ENCODE peak calls at places on chromosomes 13 and 19, in seven cellular contexts. One of them, this sample, is unnamed.
A peak's percentile ranks its signal among the peaks of the same experiment; 100 is the strongest.

GRCh38 chr13:42384265-42384664 is 112.3 kb downstream of the AKAP11 start:
- DNase-seq in T-helper 9 cell: no peak
- DNase-seq in WTC11: no peak
- DNase-seq in T-helper 2 cell: no peak
- DNase-seq in A673: no peak
- DNase-seq in tibial nerve: no peak
- DNase-seq in stimulated activated CD8-positive, alpha-beta memory T cell treated with anti-CD3 and anti-CD28 coated beads, Interleukin-4, amount 100 ng/mL, for 1 hour: no peak
- DNase-seq in this sample: no peak

GRCh38 chr13:108769213-108770070 is 140.0 kb downstream of the MYO16 start:
- DNase-seq in T-helper 9 cell: no peak
- DNase-seq in WTC11: no peak
- DNase-seq in T-helper 2 cell: peak; percentile 67
- DNase-seq in A673: no peak
- DNase-seq in tibial nerve: no peak
- DNase-seq in stimulated activated CD8-positive, alpha-beta memory T cell treated with anti-CD3 and anti-CD28 coated beads, Interleukin-4, amount 100 ng/mL, for 1 hour: no peak
- DNase-seq in this sample: no peak

GRCh38 chr13:75541287-75541686 is 3.6 kb upstream of the COMMD6 start:
- DNase-seq in T-helper 9 cell: no peak
- DNase-seq in WTC11: no peak
- DNase-seq in T-helper 2 cell: no peak
- DNase-seq in A673: no peak
- DNase-seq in tibial nerve: no peak
- DNase-seq in stimulated activated CD8-positive, alpha-beta memory T cell treated with anti-CD3 and anti-CD28 coated beads, Interleukin-4, amount 100 ng/mL, for 1 hour: no peak
- DNase-seq in this sample: no peak

GRCh38 chr13:27578121-27579030 is 42.0 kb downstream of the LNX2 start:
- DNase-seq in T-helper 9 cell: no peak
- DNase-seq in WTC11: no peak
- DNase-seq in T-helper 2 cell: no peak
- DNase-seq in A673: no peak
- DNase-seq in tibial nerve: no peak
- DNase-seq in stimulated activated CD8-positive, alpha-beta memory T cell treated with anti-CD3 and anti-CD28 coated beads, Interleukin-4, amount 100 ng/mL, for 1 hour: no peak
- DNase-seq in this sample: no peak

GRCh38 chr19:39144487-39145071 is 19.0 kb downstream of the PAK4 start:
- DNase-seq in T-helper 9 cell: no peak
- DNase-seq in WTC11: no peak
- DNase-seq in T-helper 2 cell: no peak
- DNase-seq in A673: no peak
- DNase-seq in tibial nerve: no peak
- DNase-seq in stimulated activated CD8-positive, alpha-beta memory T cell treated with anti-CD3 and anti-CD28 coated beads, Interleukin-4, amount 100 ng/mL, for 1 hour: no peak
- DNase-seq in this sample: no peak

GRCh38 chr13:113840541-113841354 is 23.1 kb downstream of the GAS6 start:
- DNase-seq in T-helper 9 cell: no peak
- DNase-seq in WTC11: no peak
- DNase-seq in T-helper 2 cell: no peak
- DNase-seq in A673: no peak
- DNase-seq in tibial nerve: no peak
- DNase-seq in stimulated activated CD8-positive, alpha-beta memory T cell treated with anti-CD3 and anti-CD28 coated beads, Interleukin-4, amount 100 ng/mL, for 1 hour: no peak
- DNase-seq in this sample: no peak

GRCh38 chr13:105084931-105085330 is 1450.5 kb downstream of the EFNB2 start:
- DNase-seq in T-helper 9 cell: no peak
- DNase-seq in WTC11: no peak
- DNase-seq in T-helper 2 cell: no peak
- DNase-seq in A673: no peak
- DNase-seq in tibial nerve: no peak
- DNase-seq in stimulated activated CD8-positive, alpha-beta memory T cell treated with anti-CD3 and anti-CD28 coated beads, Interleukin-4, amount 100 ng/mL, for 1 hour: no peak
- DNase-seq in this sample: no peak

GRCh38 chr13:65913173-65913572 is 1317.0 kb downstream of the PCDH9 start:
- DNase-seq in T-helper 9 cell: no peak
- DNase-seq in WTC11: no peak
- DNase-seq in T-helper 2 cell: no peak
- DNase-seq in A673: no peak
- DNase-seq in tibial nerve: no peak
- DNase-seq in stimulated activated CD8-positive, alpha-beta memory T cell treated with anti-CD3 and anti-CD28 coated beads, Interleukin-4, amount 100 ng/mL, for 1 hour: no peak
- DNase-seq in this sample: no peak

GRCh38 chr13:44818428-44818827 is 170.8 kb downstream of the NUFIP1 start:
- DNase-seq in T-helper 9 cell: no peak
- DNase-seq in WTC11: no peak
- DNase-seq in T-helper 2 cell: no peak
- DNase-seq in A673: peak; percentile 50
- DNase-seq in tibial nerve: no peak
- DNase-seq in stimulated activated CD8-positive, alpha-beta memory T cell treated with anti-CD3 and anti-CD28 coated beads, Interleukin-4, amount 100 ng/mL, for 1 hour: no peak
- DNase-seq in this sample: no peak

GRCh38 chr13:32409561-32410440 is 18.1 kb downstream of the N4BP2L1 start:
- DNase-seq in T-helper 9 cell: no peak
- DNase-seq in WTC11: peak; percentile 70
- DNase-seq in T-helper 2 cell: no peak
- DNase-seq in A673: no peak
- DNase-seq in tibial nerve: peak; percentile 57
- DNase-seq in stimulated activated CD8-positive, alpha-beta memory T cell treated with anti-CD3 and anti-CD28 coated beads, Interleukin-4, amount 100 ng/mL, for 1 hour: no peak
- DNase-seq in this sample: no peak

GRCh38 chr13:31980842-31981241 is 50.7 kb upstream of the FRY start:
- DNase-seq in T-helper 9 cell: no peak
- DNase-seq in WTC11: no peak
- DNase-seq in T-helper 2 cell: no peak
- DNase-seq in A673: no peak
- DNase-seq in tibial nerve: no peak
- DNase-seq in stimulated activated CD8-positive, alpha-beta memory T cell treated with anti-CD3 and anti-CD28 coated beads, Interleukin-4, amount 100 ng/mL, for 1 hour: no peak
- DNase-seq in this sample: no peak

GRCh38 chr19:46181386-46181774 is 33.3 kb downstream of the IGFL2 start:
- DNase-seq in T-helper 9 cell: no peak
- DNase-seq in WTC11: no peak
- DNase-seq in T-helper 2 cell: no peak
- DNase-seq in A673: peak; percentile 35
- DNase-seq in tibial nerve: no peak
- DNase-seq in stimulated activated CD8-positive, alpha-beta memory T cell treated with anti-CD3 and anti-CD28 coated beads, Interleukin-4, amount 100 ng/mL, for 1 hour: no peak
- DNase-seq in this sample: no peak

GRCh38 chr13:105627270-105627669 is 908.2 kb downstream of the EFNB2 start:
- DNase-seq in T-helper 9 cell: no peak
- DNase-seq in WTC11: no peak
- DNase-seq in T-helper 2 cell: no peak
- DNase-seq in A673: no peak
- DNase-seq in tibial nerve: no peak
- DNase-seq in stimulated activated CD8-positive, alpha-beta memory T cell treated with anti-CD3 and anti-CD28 coated beads, Interleukin-4, amount 100 ng/mL, for 1 hour: no peak
- DNase-seq in this sample: no peak

GRCh38 chr13:79108914-79109643 is 297.0 kb downstream of the RBM26 start:
- DNase-seq in T-helper 9 cell: no peak
- DNase-seq in WTC11: no peak
- DNase-seq in T-helper 2 cell: no peak
- DNase-seq in A673: no peak
- DNase-seq in tibial nerve: no peak
- DNase-seq in stimulated activated CD8-positive, alpha-beta memory T cell treated with anti-CD3 and anti-CD28 coated beads, Interleukin-4, amount 100 ng/mL, for 1 hour: no peak
- DNase-seq in this sample: no peak